ENCODE peak calls at places on chromosomes 7 and 10, in eight cellular contexts. O is neural progenitor cell, F is lower lobe of right lung, P is astrocyte, X is H1, U is BE2C, G is IMR-90, C is lung. N is an unnamed sample. For H3K4me1, the result is how much of the 10 kb centered on the place peaks cover.

GRCh38 chr7:68258569-68258968 is 1261.9 kb downstream of the TYW1 start:
- DNase-seq in C (no peak), F (no peak), U (no peak), P (no peak), G (no peak), O (peak), X (no peak), N (peak)

GRCh38 chr7:86148501-86148900 is 495.2 kb upstream of the GRM3 start:
- DNase-seq in O (no peak), U (no peak), G (no peak), C (no peak), P (no peak), X (no peak), F (no peak), N (no peak)

GRCh38 chr7:129742267-129742666 is 130.7 kb downstream of the NRF1 start:
- DNase-seq in F (no peak), P (no peak), G (no peak), X (no peak), O (no peak), U (no peak), C (no peak), N (no peak)

GRCh38 chr7:126659124-126659523 is 593.6 kb downstream of the GRM8 start:
- DNase-seq in X (no peak), C (no peak), P (no peak), U (no peak), F (no peak), G (no peak), O (no peak), N (no peak)

GRCh38 chr10:12420530-12421117 is 71.3 kb downstream of the CAMK1D start:
- DNase-seq in X (no peak), F (no peak), O (no peak), P (no peak), U (no peak), C (no peak), G (no peak), N (no peak)

GRCh38 chr7:85068796-85069195 is 118.1 kb downstream of the SEMA3D start:
- DNase-seq in X (no peak), U (no peak), C (no peak), G (peak), P (peak), F (no peak), O (no peak), N (no peak)

GRCh38 chr10:15370212-15370740 is 813 bp downstream of the FAM171A1 start:
- DNase-seq in G (peak), C (no peak), X (no peak), U (peak), F (no peak), O (peak), P (no peak), N (no peak)

GRCh38 chr10:104735469-104735868 is 94.4 kb downstream of the SORCS3 start:
- DNase-seq in O (peak), X (no peak), G (no peak), F (no peak), U (no peak), C (no peak), P (no peak), N (no peak)

GRCh38 chr7:42854521-42855118 is 57.2 kb downstream of the C7orf25 start:
- DNase-seq in C (no peak), U (no peak), P (no peak), X (no peak), G (no peak), O (no peak), F (no peak), N (no peak)

GRCh38 chr7:101666293-101666692 is 37.2 kb upstream of the MYL10 start:
- DNase-seq in U (no peak), O (no peak), P (no peak), C (no peak), X (no peak), F (no peak), G (no peak), N (no peak)

GRCh38 chr10:7563368-7563767 is 103.4 kb downstream of the ITIH5 start:
- DNase-seq in G (no peak), O (no peak), F (no peak), C (peak), X (no peak), P (peak), U (no peak), N (no peak)

GRCh38 chr10:12981570-12981969 is 19.9 kb downstream of the CCDC3 start:
- DNase-seq in X (no peak), C (no peak), O (no peak), G (peak), F (no peak), U (no peak), P (peak), N (no peak)

GRCh38 chr10:87979847-87980246 is 116.4 kb downstream of the PTEN start:
- DNase-seq in P (no peak), C (no peak), O (no peak), G (no peak), U (no peak), F (no peak), X (no peak), N (no peak)

GRCh38 chr10:55668326-55668922 is 692.6 kb downstream of the ZWINT start:
- DNase-seq in P (no peak), X (no peak), C (no peak), F (no peak), G (no peak), U (peak), O (peak), N (no peak)

GRCh38 chr10:97849101-97849490 is 547 bp upstream of the GOLGA7B start:
- DNase-seq in U (no peak), O (no peak), P (no peak), X (no peak), C (peak), G (no peak), F (no peak), N (peak)

GRCh38 chr7:54390565-54390964 is 151.6 kb upstream of the VSTM2A start:
- DNase-seq in O (no peak), G (no peak), U (no peak), F (no peak), X (no peak), C (no peak), P (no peak), N (no peak)

GRCh38 chr10:4057725-4058513 is 272.9 kb upstream of the KLF6 start:
- DNase-seq in C (no peak), X (no peak), F (no peak), O (no peak), U (no peak), P (no peak), G (no peak), N (no peak)

GRCh38 chr7:36763084-36763807 is 39.0 kb upstream of the AOAH start:
- DNase-seq in F (no peak), O (no peak), P (peak), G (peak), C (no peak), U (peak), X (no peak), N (no peak)

GRCh38 chr10:97718659-97719142 is 5.2 kb downstream of the MARVELD1 start:
- DNase-seq in U (peak), G (no peak), C (peak), O (peak), P (no peak), X (no peak), F (peak), N (peak)

GRCh38 chr7:55348502-55348901 is 16.6 kb upstream of the LANCL2 start:
- DNase-seq in F (no peak), P (peak), U (no peak), G (peak), O (no peak), C (no peak), X (no peak), N (peak)

GRCh38 chr7:3332308-3332707 is 31.3 kb downstream of the SDK1 start:
- DNase-seq in O (no peak), P (peak), U (no peak), F (no peak), X (no peak), C (no peak), G (no peak), N (no peak)

GRCh38 chr10:120552262-120552661 is 95.2 kb downstream of the PLPP4 start:
- DNase-seq in U (no peak), O (no peak), G (no peak), P (no peak), F (no peak), X (no peak), C (no peak), N (no peak)

GRCh38 chr7:86745019-86745745 is 101.5 kb downstream of the GRM3 start:
- DNase-seq in O (no peak), G (no peak), X (no peak), U (peak), P (no peak), F (no peak), C (no peak), N (peak)

GRCh38 chr7:2217716-2218443 is 14.9 kb downstream of the MAD1L1 start:
- DNase-seq in C (no peak), G (peak), O (no peak), F (no peak), U (no peak), X (no peak), P (no peak), N (no peak)

GRCh38 chr10:112227331-112227961 is 43.9 kb upstream of the GPAM start:
- DNase-seq in C (peak), U (no peak), O (no peak), F (peak), P (peak), X (no peak), G (no peak), N (no peak)

GRCh38 chr10:116772901-116773300 is 30.5 kb upstream of the HSPA12A start:
- DNase-seq in G (no peak), O (no peak), U (no peak), X (no peak), C (no peak), F (no peak), P (no peak), N (no peak)

GRCh38 chr10:29056729-29057128 is 232.1 kb upstream of the LYZL1 start:
- DNase-seq in O (no peak), U (peak), P (no peak), G (no peak), C (no peak), F (no peak), X (no peak), N (no peak)

GRCh38 chr7:130022623-130023175 is 28.5 kb downstream of the ZC3HC1 start:
- DNase-seq in C (no peak), G (no peak), U (no peak), O (no peak), F (no peak), X (no peak), P (no peak), N (no peak)

GRCh38 chr7:19899517-19899916 is 126.1 kb upstream of the TMEM196 start:
- DNase-seq in F (no peak), X (no peak), U (no peak), P (peak), O (no peak), G (no peak), C (no peak), N (no peak)

GRCh38 chr10:49619613-49620012 is 5.8 kb downstream of the CHAT start:
- DNase-seq in C (no peak), X (no peak), U (no peak), G (no peak), F (no peak), O (peak), P (no peak), N (no peak)

GRCh38 chr7:104442461-104442860 is 114.1 kb downstream of the LHFPL3 start:
- DNase-seq in G (no peak), P (no peak), U (no peak), F (no peak), C (no peak), O (no peak), X (no peak), N (no peak)

GRCh38 chr10:122171270-122171669 is 99.8 kb upstream of the BTBD16 start:
- DNase-seq in F (no peak), C (no peak), U (no peak), O (no peak), X (no peak), P (no peak), G (no peak), N (no peak)

GRCh38 chr10:112716924-112717348 is 233.1 kb upstream of the TCF7L2 start:
- DNase-seq in U (no peak), O (no peak), F (no peak), X (no peak), G (peak), C (no peak), P (peak), N (no peak)

GRCh38 chr10:99964791-99965190 is 45.0 kb downstream of the DNMBP start:
- DNase-seq in G (peak), F (no peak), X (no peak), O (no peak), P (peak), C (no peak), U (no peak), N (no peak)

GRCh38 chr10:338176-339037 is 203.2 kb downstream of the ZMYND11 start:
- DNase-seq in P (peak), F (no peak), O (no peak), U (no peak), C (no peak), G (peak), X (no peak), N (no peak)

GRCh38 chr7:143126146-143126545 is 5.7 kb upstream of the PIP start:
- DNase-seq in P (no peak), F (no peak), G (no peak), C (no peak), O (no peak), X (no peak), U (no peak), N (no peak)

GRCh38 chr7:98802088-98802780 is 67.6 kb downstream of the TMEM130 start:
- DNase-seq in U (peak), P (peak), F (no peak), O (peak), X (no peak), G (peak), C (peak), N (peak)

GRCh38 chr10:95406651-95407280 is 116.0 kb upstream of the PDLIM1 start:
- DNase-seq in F (peak), U (peak), P (no peak), C (no peak), O (no peak), X (no peak), G (no peak), N (peak)

GRCh38 chr7:1027285-1028043 is 16.9 kb upstream of the GPR146 start:
- DNase-seq in G (peak), F (no peak), C (no peak), U (no peak), P (peak), O (peak), X (no peak), N (no peak)

DNA sequence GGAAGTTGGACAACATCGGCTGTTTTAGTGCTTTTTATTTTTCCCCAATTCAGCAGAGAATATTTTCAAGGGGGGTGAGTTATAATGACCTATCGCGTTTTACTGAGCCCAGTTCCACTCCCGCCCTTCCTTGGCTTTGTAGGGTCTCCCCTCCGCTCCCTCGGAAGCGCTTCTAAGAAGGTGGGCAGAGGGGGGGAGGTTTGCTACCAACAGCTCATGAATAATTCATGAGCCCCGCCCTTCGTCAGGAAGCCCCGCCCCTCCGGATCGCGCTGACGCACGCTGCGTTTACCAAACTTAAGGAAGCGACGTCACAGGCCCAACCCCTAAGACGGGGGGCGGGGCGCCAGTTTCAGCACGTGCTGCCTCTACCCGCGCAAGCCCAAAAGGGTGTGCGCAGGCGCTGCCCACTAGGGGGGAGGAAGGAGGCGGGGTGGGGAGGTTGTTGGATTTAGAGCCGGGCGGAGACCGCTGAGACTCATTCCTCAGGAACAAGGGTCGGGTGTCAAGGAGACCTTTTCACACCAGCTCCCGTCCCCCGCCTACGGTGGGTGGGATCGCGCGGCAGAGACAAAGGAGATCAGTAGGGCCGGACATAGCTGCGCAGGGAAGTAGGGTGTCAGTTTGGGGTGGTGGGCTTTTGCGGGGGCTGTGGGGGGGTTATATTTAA is 529 bp upstream of the MEPCE start:
- DNase-seq in X (peak), U (peak), O (peak), F (peak), P (peak), G (peak), C (peak), N (peak)
- TF ChIP-seq CTCF in X (peak), U (no peak), O (no peak), F (peak), P (no peak), G (no peak), C (no peak), N (no peak)

DNA sequence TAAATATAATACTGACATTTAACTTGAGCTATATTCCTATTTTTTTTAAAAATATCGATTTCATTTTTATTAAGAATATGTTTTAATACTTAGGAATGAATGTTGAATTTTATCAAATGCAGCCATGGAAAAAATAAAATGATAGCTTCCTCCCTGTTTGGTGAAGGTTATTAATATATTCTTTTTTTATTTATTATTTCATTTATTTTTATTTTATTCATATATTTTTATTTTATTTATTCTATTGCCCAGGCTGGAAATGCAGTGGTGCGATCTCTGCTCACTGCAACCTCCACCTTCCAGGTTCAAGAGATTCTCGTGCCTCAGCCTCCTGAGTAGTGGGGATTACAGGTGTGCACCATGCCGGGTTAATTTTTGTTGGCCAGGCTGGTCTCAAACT is 160.2 kb downstream of the PKD1L1 start:
- DNase-seq in C (no peak), U (no peak), G (no peak), O (no peak), F (no peak), X (no peak), P (no peak), N (no peak)
- H3K4me1 ChIP-seq in C (under half), U (under half), G (under half), O (under half), F (under half), X (under half), P (under half), N (half or more)

DNA sequence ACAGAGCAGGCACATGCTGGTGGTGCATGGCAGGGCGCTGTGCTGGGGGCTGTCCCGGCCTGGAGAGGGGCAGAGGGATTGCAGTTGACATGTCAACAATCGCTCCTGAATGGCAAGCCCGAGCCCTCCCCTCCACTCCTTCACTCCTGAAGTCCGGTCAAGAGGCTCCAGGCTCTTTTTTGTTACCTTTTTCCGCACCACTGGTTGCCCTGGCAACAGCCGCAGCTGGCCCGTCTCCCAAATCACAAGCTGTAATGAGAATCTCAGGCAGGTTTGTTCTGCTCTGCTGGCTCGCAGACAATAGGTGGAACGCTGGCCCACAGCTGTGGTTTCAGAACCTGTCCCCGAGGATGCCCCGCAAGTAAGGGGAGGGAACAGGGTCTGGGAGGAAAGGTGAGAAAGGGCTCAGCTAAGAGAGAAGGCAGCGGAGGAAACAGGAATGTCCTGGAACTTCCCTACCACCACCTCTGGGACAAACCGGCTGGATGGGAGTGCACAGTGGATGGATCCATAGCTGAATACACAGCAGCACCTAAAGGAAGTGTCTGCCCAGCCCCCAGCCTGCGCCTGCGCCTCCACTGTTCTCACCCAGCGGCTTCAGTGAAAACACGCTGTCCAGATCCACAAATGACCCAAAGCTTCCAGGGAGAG is 58.9 kb downstream of the CALML3 start:
- DNase-seq in G (no peak), C (peak), F (peak), U (peak), P (peak), O (peak), X (no peak), N (peak)
- TF ChIP-seq CTCF in G (no peak), C (no peak), F (no peak), U (no peak), P (no peak), O (no peak), X (no peak), N (no peak)

GRCh38 chr7:155820788-155821187 is 8.5 kb upstream of the SHH start:
- DNase-seq in O (no peak), P (no peak), C (no peak), F (peak), U (no peak), G (no peak), X (no peak), N (no peak)
- H3K4me1 ChIP-seq in O (under half), P (under half), C (under half), F (under half), U (under half), G (under half), X (under half), N (under half)

DNA sequence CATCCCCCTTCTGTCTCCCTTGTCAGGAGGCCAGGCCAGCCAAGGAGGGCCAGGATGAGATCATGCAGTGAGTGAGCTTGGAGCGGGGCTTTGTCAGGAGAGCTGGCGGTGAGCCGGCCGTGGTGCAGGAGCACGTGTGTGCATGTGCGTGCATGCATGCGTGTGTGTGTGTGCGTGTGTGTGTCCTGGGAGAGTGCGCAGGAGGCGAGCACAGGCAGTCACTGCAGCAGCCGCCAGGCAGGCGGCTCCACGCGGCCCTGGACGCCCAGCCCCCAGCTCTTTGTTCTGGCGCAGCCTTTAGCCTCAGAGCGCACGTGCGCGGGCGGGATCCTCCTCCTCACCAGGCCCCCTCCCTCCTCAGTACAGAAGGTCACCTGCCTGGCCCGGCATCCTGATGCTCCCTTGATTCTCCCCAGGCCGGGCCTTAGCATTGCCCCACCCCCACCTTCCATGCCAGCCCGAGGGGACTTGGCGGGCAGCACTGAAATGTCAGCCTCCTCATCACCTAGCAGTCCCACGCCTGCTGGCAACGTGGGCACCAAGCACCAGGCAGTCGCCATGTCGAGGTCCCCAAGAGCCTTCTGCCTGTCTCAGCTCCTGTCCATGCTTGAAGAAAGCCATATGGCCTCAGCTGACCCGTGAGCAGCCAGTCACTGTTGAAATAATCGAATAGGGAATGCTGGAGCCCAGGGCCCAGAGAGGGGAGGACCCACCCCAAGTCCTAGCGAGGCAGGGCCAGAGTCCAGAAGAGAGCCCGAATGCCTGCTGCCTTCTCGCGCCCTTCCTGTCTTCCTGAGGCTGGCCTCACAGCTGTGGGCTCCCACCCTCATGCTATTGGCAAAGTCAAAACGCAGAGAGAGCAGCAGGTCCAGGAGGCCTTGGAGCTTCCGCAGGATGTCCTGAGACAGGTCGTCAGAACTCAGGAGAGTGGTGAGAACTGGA is 125.9 kb upstream of the PPIF start:
- DNase-seq in P (peak), F (peak), O (peak), U (peak), X (no peak), G (peak), C (no peak), N (no peak)
- TF ChIP-seq CTCF in P (no peak), F (no peak), O (no peak), U (no peak), X (no peak), G (no peak), C (no peak), N (no peak)

GRCh38 chr10:101284171-101285092 is 55.2 kb upstream of the LBX1 start:
- DNase-seq in P (no peak), C (no peak), U (no peak), O (peak), G (no peak), F (no peak), X (no peak), N (no peak)
- H3K4me1 ChIP-seq in P (under half), C (under half), U (under half), O (half or more), G (under half), F (under half), X (under half), N (under half)

N was measured in PC-9.